ENCODE peak calls at places on chromosomes 7 and 10, in six cellular contexts. One of them, this sample, is unnamed. For H3K4me1, the result is how much of the 10 kb centered on the place peaks cover.

GRCh38 chr10:128896964-128897363 is 570.1 kb upstream of the MGMT start:
- DNase-seq in colonic mucosa: no peak
- DNase-seq in CD8-positive, alpha-beta T cell: no peak
- DNase-seq in iPS DF 6.9: no peak
- DNase-seq in fibroblast of lung: no peak
- DNase-seq in A549: no peak
- DNase-seq in this sample: no peak

GRCh38 chr7:34158754-34159153 is 253.4 kb downstream of the BMPER start:
- DNase-seq in colonic mucosa: no peak
- DNase-seq in CD8-positive, alpha-beta T cell: no peak
- DNase-seq in iPS DF 6.9: peak
- DNase-seq in fibroblast of lung: no peak
- DNase-seq in A549: no peak
- DNase-seq in this sample: no peak

GRCh38 chr7:73995330-73995729 is 32.6 kb upstream of the ELN start:
- DNase-seq in colonic mucosa: no peak
- DNase-seq in CD8-positive, alpha-beta T cell: no peak
- DNase-seq in iPS DF 6.9: no peak
- DNase-seq in fibroblast of lung: peak
- DNase-seq in A549: no peak
- DNase-seq in this sample: no peak

GRCh38 chr10:97053285-97053684 is 132.5 kb downstream of the SLIT1 start:
- DNase-seq in colonic mucosa: no peak
- DNase-seq in CD8-positive, alpha-beta T cell: no peak
- DNase-seq in iPS DF 6.9: no peak
- DNase-seq in fibroblast of lung: no peak
- DNase-seq in A549: no peak
- DNase-seq in this sample: no peak

GRCh38 chr7:12943781-12944180 is 256.3 kb downstream of the ARL4A start:
- DNase-seq in colonic mucosa: no peak
- DNase-seq in CD8-positive, alpha-beta T cell: no peak
- DNase-seq in iPS DF 6.9: peak
- DNase-seq in fibroblast of lung: no peak
- DNase-seq in A549: no peak
- DNase-seq in this sample: no peak

GRCh38 chr10:112052176-112052575 is 131.4 kb downstream of the GPAM start:
- DNase-seq in colonic mucosa: no peak
- DNase-seq in CD8-positive, alpha-beta T cell: no peak
- DNase-seq in iPS DF 6.9: no peak
- DNase-seq in fibroblast of lung: no peak
- DNase-seq in A549: no peak
- DNase-seq in this sample: no peak

GRCh38 chr7:45938626-45939302 is 17.7 kb upstream of the IGFBP3 start:
- DNase-seq in colonic mucosa: no peak
- DNase-seq in CD8-positive, alpha-beta T cell: no peak
- DNase-seq in iPS DF 6.9: no peak
- DNase-seq in fibroblast of lung: no peak
- DNase-seq in A549: no peak
- DNase-seq in this sample: no peak

GRCh38 chr10:115777646-115778045 is 495.4 kb downstream of the GFRA1 start:
- DNase-seq in colonic mucosa: no peak
- DNase-seq in CD8-positive, alpha-beta T cell: no peak
- DNase-seq in iPS DF 6.9: no peak
- DNase-seq in fibroblast of lung: no peak
- DNase-seq in A549: no peak
- DNase-seq in this sample: no peak

GRCh38 chr7:99478464-99479440 is 6.1 kb downstream of the ZNF789 start:
- DNase-seq in colonic mucosa: no peak
- DNase-seq in CD8-positive, alpha-beta T cell: no peak
- DNase-seq in iPS DF 6.9: no peak
- DNase-seq in fibroblast of lung: no peak
- DNase-seq in A549: no peak
- DNase-seq in this sample: no peak

GRCh38 chr7:24924375-24924774 is 55.6 kb downstream of the OSBPL3 start:
- DNase-seq in colonic mucosa: no peak
- DNase-seq in CD8-positive, alpha-beta T cell: no peak
- DNase-seq in iPS DF 6.9: no peak
- DNase-seq in fibroblast of lung: no peak
- DNase-seq in A549: no peak
- DNase-seq in this sample: no peak

GRCh38 chr10:100359529-100360150 is 12.6 kb downstream of the SCD start:
- DNase-seq in colonic mucosa: no peak
- DNase-seq in CD8-positive, alpha-beta T cell: no peak
- DNase-seq in iPS DF 6.9: no peak
- DNase-seq in fibroblast of lung: no peak
- DNase-seq in A549: no peak
- DNase-seq in this sample: no peak

GRCh38 chr10:91162050-91162494 is 58.4 kb upstream of the PCGF5 start:
- DNase-seq in colonic mucosa: no peak
- DNase-seq in CD8-positive, alpha-beta T cell: no peak
- DNase-seq in iPS DF 6.9: no peak
- DNase-seq in fibroblast of lung: peak
- DNase-seq in A549: peak
- DNase-seq in this sample: no peak

GRCh38 chr7:11985376-11985775 is 153.4 kb upstream of the THSD7A start:
- DNase-seq in colonic mucosa: no peak
- DNase-seq in CD8-positive, alpha-beta T cell: no peak
- DNase-seq in iPS DF 6.9: no peak
- DNase-seq in fibroblast of lung: no peak
- DNase-seq in A549: no peak
- DNase-seq in this sample: no peak

GRCh38 chr7:127594490-127594889 is 954 bp downstream of the FSCN3 start:
- DNase-seq in colonic mucosa: peak
- DNase-seq in CD8-positive, alpha-beta T cell: no peak
- DNase-seq in iPS DF 6.9: no peak
- DNase-seq in fibroblast of lung: no peak
- DNase-seq in A549: no peak
- DNase-seq in this sample: peak

GRCh38 chr10:125080984-125081383 is 79.4 kb downstream of the CTBP2 start:
- DNase-seq in colonic mucosa: no peak
- DNase-seq in CD8-positive, alpha-beta T cell: no peak
- DNase-seq in iPS DF 6.9: no peak
- DNase-seq in fibroblast of lung: no peak
- DNase-seq in A549: no peak
- DNase-seq in this sample: no peak

GRCh38 chr7:158067931-158068482 is 519.6 kb downstream of the PTPRN2 start:
- DNase-seq in colonic mucosa: no peak
- DNase-seq in CD8-positive, alpha-beta T cell: no peak
- DNase-seq in iPS DF 6.9: no peak
- DNase-seq in fibroblast of lung: no peak
- DNase-seq in A549: no peak
- DNase-seq in this sample: no peak

GRCh38 chr7:104482362-104483042 is 154.1 kb downstream of the LHFPL3 start:
- DNase-seq in colonic mucosa: peak
- DNase-seq in CD8-positive, alpha-beta T cell: no peak
- DNase-seq in iPS DF 6.9: no peak
- DNase-seq in fibroblast of lung: no peak
- DNase-seq in A549: no peak
- DNase-seq in this sample: peak

GRCh38 chr7:14639801-14640200 is 262.8 kb downstream of the DGKB start:
- DNase-seq in colonic mucosa: no peak
- DNase-seq in CD8-positive, alpha-beta T cell: no peak
- DNase-seq in iPS DF 6.9: no peak
- DNase-seq in fibroblast of lung: no peak
- DNase-seq in A549: no peak
- DNase-seq in this sample: no peak

GRCh38 chr10:65910209-65910608 is 1015.6 kb upstream of the LRRTM3 start:
- DNase-seq in colonic mucosa: no peak
- DNase-seq in CD8-positive, alpha-beta T cell: no peak
- DNase-seq in iPS DF 6.9: no peak
- DNase-seq in fibroblast of lung: no peak
- DNase-seq in A549: no peak
- DNase-seq in this sample: no peak

GRCh38 chr7:80428161-80429054 is 83.5 kb downstream of the GNAT3 start:
- DNase-seq in colonic mucosa: peak
- DNase-seq in CD8-positive, alpha-beta T cell: no peak
- DNase-seq in iPS DF 6.9: peak
- DNase-seq in fibroblast of lung: peak
- DNase-seq in A549: peak
- DNase-seq in this sample: peak

GRCh38 chr7:143279186-143280098 is 5.3 kb upstream of the TMEM139 start:
- DNase-seq in colonic mucosa: no peak
- DNase-seq in CD8-positive, alpha-beta T cell: no peak
- DNase-seq in iPS DF 6.9: no peak
- DNase-seq in fibroblast of lung: peak
- DNase-seq in A549: peak
- DNase-seq in this sample: no peak

GRCh38 chr10:118541718-118542117 is 53.7 kb downstream of the PRLHR start:
- DNase-seq in colonic mucosa: no peak
- DNase-seq in CD8-positive, alpha-beta T cell: no peak
- DNase-seq in iPS DF 6.9: no peak
- DNase-seq in fibroblast of lung: no peak
- DNase-seq in A549: no peak
- DNase-seq in this sample: no peak

GRCh38 chr10:97713828-97714400 is 384 bp downstream of the MARVELD1 start:
- DNase-seq in colonic mucosa: peak
- DNase-seq in CD8-positive, alpha-beta T cell: peak
- DNase-seq in iPS DF 6.9: no peak
- DNase-seq in fibroblast of lung: peak
- DNase-seq in A549: peak
- DNase-seq in this sample: peak

DNA sequence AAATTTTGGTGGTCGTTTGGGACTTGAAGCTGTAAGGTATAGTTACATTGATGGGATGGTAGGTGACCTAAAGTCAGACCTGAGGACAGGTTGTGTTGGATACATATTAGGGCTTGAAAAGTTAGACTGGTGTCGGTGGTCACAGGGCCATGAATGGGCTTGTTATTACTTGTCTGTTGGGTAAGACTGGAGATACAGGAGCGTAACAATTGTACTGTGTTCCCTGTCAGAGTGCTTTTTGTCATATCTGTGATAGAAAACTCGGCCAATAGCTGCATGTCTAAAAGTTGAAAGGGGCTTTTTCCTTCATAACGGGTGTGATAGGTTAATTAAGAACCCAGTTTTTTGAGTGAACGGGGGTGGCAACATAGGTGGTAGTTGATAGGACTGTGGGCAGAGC is 13.5 kb upstream of the CHST3 start:
- DNase-seq in colonic mucosa: no peak
- DNase-seq in CD8-positive, alpha-beta T cell: no peak
- DNase-seq in iPS DF 6.9: no peak
- DNase-seq in fibroblast of lung: no peak
- DNase-seq in A549: no peak
- DNase-seq in this sample: no peak
- H3K4me1 ChIP-seq in colonic mucosa: under half
- H3K4me1 ChIP-seq in CD8-positive, alpha-beta T cell: under half
- H3K4me1 ChIP-seq in iPS DF 6.9: under half
- H3K4me1 ChIP-seq in fibroblast of lung: under half
- H3K4me1 ChIP-seq in A549: under half
- H3K4me1 ChIP-seq in this sample: under half

GRCh38 chr7:36658603-36659516 is 65.4 kb downstream of the AOAH start:
- DNase-seq in colonic mucosa: no peak
- DNase-seq in CD8-positive, alpha-beta T cell: no peak
- DNase-seq in iPS DF 6.9: no peak
- DNase-seq in fibroblast of lung: peak
- DNase-seq in A549: peak
- DNase-seq in this sample: no peak
- H3K27ac ChIP-seq in colonic mucosa: peak
- H3K27ac ChIP-seq in CD8-positive, alpha-beta T cell: no peak
- H3K27ac ChIP-seq in iPS DF 6.9: no peak
- H3K27ac ChIP-seq in fibroblast of lung: peak
- H3K27ac ChIP-seq in A549: peak
- H3K27ac ChIP-seq in this sample: peak

DNA sequence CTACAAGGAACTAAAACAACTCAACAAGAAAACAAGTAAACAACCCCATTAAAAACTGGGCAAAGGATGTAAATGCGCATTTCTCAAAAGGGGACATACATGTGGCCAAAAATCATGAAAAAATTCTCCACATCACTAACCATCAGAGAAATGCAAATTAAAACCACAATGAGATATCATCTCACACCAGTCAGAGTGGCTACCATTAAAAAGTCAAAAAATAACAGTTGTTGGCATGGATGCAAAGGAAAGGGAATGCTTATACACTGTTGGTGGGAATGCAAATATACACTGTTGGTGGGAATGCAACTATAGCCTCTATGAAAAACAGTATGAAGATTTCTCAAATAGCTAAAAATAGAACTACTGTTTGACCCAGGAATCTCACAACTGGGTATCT is 60.0 kb upstream of the LANCL2 start:
- DNase-seq in colonic mucosa: no peak
- DNase-seq in CD8-positive, alpha-beta T cell: no peak
- DNase-seq in iPS DF 6.9: no peak
- DNase-seq in fibroblast of lung: no peak
- DNase-seq in A549: no peak
- DNase-seq in this sample: no peak
- H3K4me1 ChIP-seq in colonic mucosa: under half
- H3K4me1 ChIP-seq in CD8-positive, alpha-beta T cell: under half
- H3K4me1 ChIP-seq in iPS DF 6.9: under half
- H3K4me1 ChIP-seq in fibroblast of lung: under half
- H3K4me1 ChIP-seq in A549: under half
- H3K4me1 ChIP-seq in this sample: under half

GRCh38 chr7:22399091-22399490 is 42.1 kb upstream of the RAPGEF5 start:
- DNase-seq in colonic mucosa: no peak
- DNase-seq in CD8-positive, alpha-beta T cell: no peak
- DNase-seq in iPS DF 6.9: no peak
- DNase-seq in fibroblast of lung: no peak
- DNase-seq in A549: no peak
- DNase-seq in this sample: no peak

GRCh38 chr7:22399546-22399945 is 42.6 kb upstream of the RAPGEF5 start:
- DNase-seq in colonic mucosa: no peak
- DNase-seq in CD8-positive, alpha-beta T cell: no peak
- DNase-seq in iPS DF 6.9: no peak
- DNase-seq in fibroblast of lung: no peak
- DNase-seq in A549: no peak
- DNase-seq in this sample: no peak

GRCh38 chr7:22400933-22401553 is 44.1 kb upstream of the RAPGEF5 start:
- DNase-seq in colonic mucosa: no peak
- DNase-seq in CD8-positive, alpha-beta T cell: no peak
- DNase-seq in iPS DF 6.9: no peak
- DNase-seq in fibroblast of lung: peak
- DNase-seq in A549: no peak
- DNase-seq in this sample: no peak

GRCh38 chr7:22402250-22402649 is 45.3 kb upstream of the RAPGEF5 start:
- DNase-seq in colonic mucosa: no peak
- DNase-seq in CD8-positive, alpha-beta T cell: no peak
- DNase-seq in iPS DF 6.9: no peak
- DNase-seq in fibroblast of lung: no peak
- DNase-seq in A549: no peak
- DNase-seq in this sample: no peak

DNA sequence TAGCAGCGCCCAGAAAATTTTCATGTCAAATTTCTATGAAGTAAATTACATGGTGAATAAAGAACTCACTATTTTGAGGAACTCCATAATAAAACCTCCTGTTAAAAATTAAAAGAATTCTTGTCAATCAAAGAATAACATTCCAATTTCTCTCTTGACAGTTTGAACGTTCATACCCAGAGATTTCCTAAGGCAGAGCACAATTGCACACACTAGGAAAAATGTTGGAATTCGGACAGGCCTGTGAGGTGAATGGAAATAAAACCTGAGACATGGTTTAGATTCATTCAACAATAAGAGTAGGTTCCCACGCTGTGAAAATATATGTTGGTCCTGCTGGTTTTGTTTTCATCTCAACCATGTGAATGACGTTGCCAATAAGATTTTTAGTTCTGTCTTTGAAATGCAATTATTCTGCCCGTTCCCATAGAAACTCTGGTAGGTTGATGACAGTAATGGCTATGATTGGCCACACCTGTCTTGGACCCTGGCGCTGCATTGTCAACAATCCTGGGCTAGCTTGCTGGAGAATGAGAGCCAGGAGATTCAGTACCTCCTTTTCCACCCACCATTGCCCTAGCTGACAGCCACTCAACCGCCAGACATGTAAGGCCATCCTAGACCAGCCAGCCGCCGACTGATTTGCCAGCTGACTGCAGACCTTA is 43.3 kb upstream of the RAPGEF5 start:
- DNase-seq in colonic mucosa: no peak
- DNase-seq in CD8-positive, alpha-beta T cell: no peak
- DNase-seq in iPS DF 6.9: no peak
- DNase-seq in fibroblast of lung: no peak
- DNase-seq in A549: no peak
- DNase-seq in this sample: no peak
- H3K27ac ChIP-seq in colonic mucosa: no peak
- H3K27ac ChIP-seq in CD8-positive, alpha-beta T cell: no peak
- H3K27ac ChIP-seq in iPS DF 6.9: no peak
- H3K27ac ChIP-seq in fibroblast of lung: no peak
- H3K27ac ChIP-seq in A549: no peak
- H3K27ac ChIP-seq in this sample: no peak